ENCODE peak calls at places on chromosomes 1 and 21, in nine cellular contexts. One of them, this sample, is unnamed.

GRCh38 chr1:244094880-244095522 is 43.9 kb downstream of the ZBTB18 start:
- DNase-seq in NCI-H1092 treated with DMSO at 0.1 percent for 48 hours: no peak
- DNase-seq in activated naive CD4-positive, alpha-beta T cell: no peak
- DNase-seq in effector memory CD8-positive, alpha-beta T cell: no peak
- DNase-seq in smooth muscle cell of the brain vasculature: no peak
- DNase-seq in kidney tubule cell: no peak
- DNase-seq in putamen: no peak
- DNase-seq in SK-N-DZ: no peak
- DNase-seq in EL: no peak
- DNase-seq in this sample: no peak

GRCh38 chr1:83798965-83799364 is 200.0 kb downstream of the TTLL7 start:
- DNase-seq in kidney tubule cell: no peak
- DNase-seq in NCI-H1092 treated with DMSO at 0.1 percent for 48 hours: no peak
- DNase-seq in smooth muscle cell of the brain vasculature: no peak
- DNase-seq in effector memory CD8-positive, alpha-beta T cell: no peak
- DNase-seq in putamen: no peak
- DNase-seq in EL: no peak
- DNase-seq in SK-N-DZ: no peak
- DNase-seq in activated naive CD4-positive, alpha-beta T cell: no peak
- DNase-seq in this sample: no peak

GRCh38 chr1:8259498-8260290 is 58.2 kb upstream of the SLC45A1 start:
- DNase-seq in SK-N-DZ: no peak
- DNase-seq in EL: peak; percentile 53
- DNase-seq in smooth muscle cell of the brain vasculature: no peak
- DNase-seq in kidney tubule cell: peak; percentile 54
- DNase-seq in NCI-H1092 treated with DMSO at 0.1 percent for 48 hours: peak; percentile 53
- DNase-seq in activated naive CD4-positive, alpha-beta T cell: no peak
- DNase-seq in putamen: no peak
- DNase-seq in effector memory CD8-positive, alpha-beta T cell: no peak
- DNase-seq in this sample: peak; percentile 83

GRCh38 chr21:44548922-44549321 is 2.4 kb downstream of the KRTAP10-2 start:
- DNase-seq in effector memory CD8-positive, alpha-beta T cell: no peak
- DNase-seq in EL: no peak
- DNase-seq in kidney tubule cell: no peak
- DNase-seq in NCI-H1092 treated with DMSO at 0.1 percent for 48 hours: no peak
- DNase-seq in putamen: no peak
- DNase-seq in activated naive CD4-positive, alpha-beta T cell: no peak
- DNase-seq in SK-N-DZ: no peak
- DNase-seq in smooth muscle cell of the brain vasculature: no peak
- DNase-seq in this sample: no peak

GRCh38 chr1:18373882-18374493 is 106.7 kb upstream of the KLHDC7A start:
- DNase-seq in EL: no peak
- DNase-seq in NCI-H1092 treated with DMSO at 0.1 percent for 48 hours: no peak
- DNase-seq in kidney tubule cell: no peak
- DNase-seq in effector memory CD8-positive, alpha-beta T cell: no peak
- DNase-seq in smooth muscle cell of the brain vasculature: no peak
- DNase-seq in SK-N-DZ: no peak
- DNase-seq in putamen: no peak
- DNase-seq in activated naive CD4-positive, alpha-beta T cell: no peak
- DNase-seq in this sample: no peak

GRCh38 chr1:107444302-107444701 is 303.5 kb downstream of the NTNG1 start:
- DNase-seq in smooth muscle cell of the brain vasculature: no peak
- DNase-seq in putamen: no peak
- DNase-seq in NCI-H1092 treated with DMSO at 0.1 percent for 48 hours: no peak
- DNase-seq in kidney tubule cell: no peak
- DNase-seq in SK-N-DZ: no peak
- DNase-seq in activated naive CD4-positive, alpha-beta T cell: no peak
- DNase-seq in effector memory CD8-positive, alpha-beta T cell: no peak
- DNase-seq in EL: no peak
- DNase-seq in this sample: peak; percentile 5

GRCh38 chr1:229149435-229149834 is 121.5 kb upstream of the RAB4A start:
- DNase-seq in putamen: no peak
- DNase-seq in EL: no peak
- DNase-seq in NCI-H1092 treated with DMSO at 0.1 percent for 48 hours: no peak
- DNase-seq in activated naive CD4-positive, alpha-beta T cell: no peak
- DNase-seq in SK-N-DZ: no peak
- DNase-seq in smooth muscle cell of the brain vasculature: no peak
- DNase-seq in effector memory CD8-positive, alpha-beta T cell: no peak
- DNase-seq in kidney tubule cell: no peak
- DNase-seq in this sample: no peak

GRCh38 chr1:213572939-213573647 is 414.7 kb upstream of the PROX1 start:
- DNase-seq in EL: no peak
- DNase-seq in smooth muscle cell of the brain vasculature: no peak
- DNase-seq in kidney tubule cell: no peak
- DNase-seq in putamen: no peak
- DNase-seq in SK-N-DZ: peak; percentile 42
- DNase-seq in NCI-H1092 treated with DMSO at 0.1 percent for 48 hours: no peak
- DNase-seq in effector memory CD8-positive, alpha-beta T cell: no peak
- DNase-seq in activated naive CD4-positive, alpha-beta T cell: no peak
- DNase-seq in this sample: no peak

GRCh38 chr21:36860736-36861594 is 105.5 kb downstream of the HLCS start:
- DNase-seq in smooth muscle cell of the brain vasculature: no peak
- DNase-seq in kidney tubule cell: peak; percentile 88
- DNase-seq in putamen: no peak
- DNase-seq in NCI-H1092 treated with DMSO at 0.1 percent for 48 hours: no peak
- DNase-seq in effector memory CD8-positive, alpha-beta T cell: no peak
- DNase-seq in activated naive CD4-positive, alpha-beta T cell: no peak
- DNase-seq in EL: peak; percentile 91
- DNase-seq in SK-N-DZ: no peak
- DNase-seq in this sample: peak; percentile 34

GRCh38 chr1:55632906-55633305 is 417.7 kb upstream of the USP24 start:
- DNase-seq in putamen: no peak
- DNase-seq in activated naive CD4-positive, alpha-beta T cell: no peak
- DNase-seq in smooth muscle cell of the brain vasculature: no peak
- DNase-seq in SK-N-DZ: peak; percentile 64
- DNase-seq in kidney tubule cell: peak; percentile 5
- DNase-seq in NCI-H1092 treated with DMSO at 0.1 percent for 48 hours: no peak
- DNase-seq in effector memory CD8-positive, alpha-beta T cell: no peak
- DNase-seq in EL: no peak
- DNase-seq in this sample: peak; percentile 29

GRCh38 chr1:159066108-159066507 is 10.5 kb downstream of the AIM2 start:
- DNase-seq in effector memory CD8-positive, alpha-beta T cell: no peak
- DNase-seq in EL: no peak
- DNase-seq in smooth muscle cell of the brain vasculature: no peak
- DNase-seq in SK-N-DZ: no peak
- DNase-seq in NCI-H1092 treated with DMSO at 0.1 percent for 48 hours: no peak
- DNase-seq in kidney tubule cell: no peak
- DNase-seq in activated naive CD4-positive, alpha-beta T cell: no peak
- DNase-seq in putamen: no peak
- DNase-seq in this sample: no peak

GRCh38 chr1:211738709-211739301 is 63.4 kb upstream of the NEK2 start:
- DNase-seq in effector memory CD8-positive, alpha-beta T cell: peak; percentile 14
- DNase-seq in SK-N-DZ: no peak
- DNase-seq in EL: peak; percentile 9
- DNase-seq in smooth muscle cell of the brain vasculature: no peak
- DNase-seq in NCI-H1092 treated with DMSO at 0.1 percent for 48 hours: no peak
- DNase-seq in kidney tubule cell: peak; percentile 62
- DNase-seq in activated naive CD4-positive, alpha-beta T cell: no peak
- DNase-seq in putamen: no peak
- DNase-seq in this sample: no peak

GRCh38 chr1:23558140-23558871 is 995 bp downstream of the ID3 start:
- DNase-seq in smooth muscle cell of the brain vasculature: no peak
- DNase-seq in EL: peak; percentile 66
- DNase-seq in kidney tubule cell: peak; percentile 86
- DNase-seq in activated naive CD4-positive, alpha-beta T cell: no peak
- DNase-seq in SK-N-DZ: peak; percentile 74
- DNase-seq in NCI-H1092 treated with DMSO at 0.1 percent for 48 hours: peak; percentile 51
- DNase-seq in putamen: no peak
- DNase-seq in effector memory CD8-positive, alpha-beta T cell: no peak
- DNase-seq in this sample: peak; percentile 62

GRCh38 chr1:200490183-200490582 is 80.3 kb upstream of the ZNF281 start:
- DNase-seq in EL: no peak
- DNase-seq in kidney tubule cell: no peak
- DNase-seq in NCI-H1092 treated with DMSO at 0.1 percent for 48 hours: no peak
- DNase-seq in putamen: no peak
- DNase-seq in activated naive CD4-positive, alpha-beta T cell: no peak
- DNase-seq in smooth muscle cell of the brain vasculature: no peak
- DNase-seq in SK-N-DZ: peak; percentile 69
- DNase-seq in effector memory CD8-positive, alpha-beta T cell: no peak
- DNase-seq in this sample: no peak

GRCh38 chr1:156498447-156499193 is 2.0 kb downstream of the MEF2D start:
- DNase-seq in effector memory CD8-positive, alpha-beta T cell: no peak
- DNase-seq in activated naive CD4-positive, alpha-beta T cell: no peak
- DNase-seq in putamen: no peak
- DNase-seq in SK-N-DZ: no peak
- DNase-seq in kidney tubule cell: peak; percentile 46
- DNase-seq in EL: peak; percentile 78
- DNase-seq in smooth muscle cell of the brain vasculature: no peak
- DNase-seq in NCI-H1092 treated with DMSO at 0.1 percent for 48 hours: no peak
- DNase-seq in this sample: peak; percentile 61

GRCh38 chr21:33688343-33688742 is 46.0 kb downstream of the ITSN1 start:
- DNase-seq in SK-N-DZ: no peak
- DNase-seq in activated naive CD4-positive, alpha-beta T cell: no peak
- DNase-seq in NCI-H1092 treated with DMSO at 0.1 percent for 48 hours: no peak
- DNase-seq in EL: no peak
- DNase-seq in kidney tubule cell: no peak
- DNase-seq in putamen: no peak
- DNase-seq in smooth muscle cell of the brain vasculature: no peak
- DNase-seq in effector memory CD8-positive, alpha-beta T cell: no peak
- DNase-seq in this sample: no peak

GRCh38 chr21:34968414-34969333 is 80.4 kb downstream of the RUNX1 start:
- DNase-seq in NCI-H1092 treated with DMSO at 0.1 percent for 48 hours: no peak
- DNase-seq in putamen: no peak
- DNase-seq in smooth muscle cell of the brain vasculature: no peak
- DNase-seq in SK-N-DZ: no peak
- DNase-seq in kidney tubule cell: no peak
- DNase-seq in effector memory CD8-positive, alpha-beta T cell: no peak
- DNase-seq in EL: no peak
- DNase-seq in activated naive CD4-positive, alpha-beta T cell: no peak
- DNase-seq in this sample: no peak

GRCh38 chr1:85289207-85289847 is 12.9 kb upstream of the BCL10 start:
- DNase-seq in NCI-H1092 treated with DMSO at 0.1 percent for 48 hours: no peak
- DNase-seq in smooth muscle cell of the brain vasculature: no peak
- DNase-seq in effector memory CD8-positive, alpha-beta T cell: no peak
- DNase-seq in kidney tubule cell: peak; percentile 99
- DNase-seq in SK-N-DZ: no peak
- DNase-seq in activated naive CD4-positive, alpha-beta T cell: no peak
- DNase-seq in EL: peak; percentile 95
- DNase-seq in putamen: no peak
- DNase-seq in this sample: peak; percentile 76